ENCODE peak calls at places on chromosomes 2 and 18, in four cellular contexts. E, J, N and I are unnamed samples.

GRCh38 chr18:50158866-50159653 is 35.9 kb downstream of the MYO5B start:
- DNase-seq in J (no peak), N (no peak), E (no peak), I (no peak)

GRCh38 chr18:45686892-45687611 is 36.9 kb upstream of the SLC14A1 start:
- DNase-seq in N (peak; percentile 97), E (peak; percentile 96), J (peak; percentile 76), I (peak; percentile 91)

GRCh38 chr18:44789704-44790103 is 109.0 kb downstream of the SETBP1 start:
- DNase-seq in N (no peak), E (no peak), J (no peak), I (no peak)

GRCh38 chr2:217804786-217805678 is 197.8 kb downstream of the TNS1 start:
- DNase-seq in J (no peak), N (peak; percentile 38), E (no peak), I (peak; percentile 3)

GRCh38 chr2:10170256-10170655 is 47.7 kb downstream of the RRM2 start:
- DNase-seq in J (no peak), E (no peak), N (peak; percentile 38), I (no peak)

GRCh38 chr2:216996279-216996845 is 136.5 kb upstream of the TNP1 start:
- DNase-seq in J (no peak), E (no peak), N (no peak), I (no peak)

GRCh38 chr2:101140237-101140636 is 10.9 kb downstream of the TBC1D8 start:
- DNase-seq in N (no peak), J (no peak), E (no peak), I (no peak)

GRCh38 chr2:232353096-232353495 is 25.5 kb upstream of the ALPP start:
- DNase-seq in E (no peak), N (no peak), J (no peak), I (no peak)

GRCh38 chr2:183490930-183491329 is 366.7 kb downstream of the NUP35 start:
- DNase-seq in J (no peak), N (peak; percentile 54), E (no peak), I (no peak)

GRCh38 chr2:36478332-36478738 is 119.6 kb downstream of the FEZ2 start:
- DNase-seq in J (no peak), E (no peak), N (peak; percentile 93), I (no peak)

GRCh38 chr2:216317831-216318230 is 54.5 kb downstream of the MARCHF4 start:
- DNase-seq in E (no peak), J (no peak), N (no peak), I (no peak)

GRCh38 chr2:9655441-9656269 is 24.9 kb upstream of the YWHAQ start:
- DNase-seq in E (no peak), J (peak; percentile 59), N (peak; percentile 70), I (no peak)

GRCh38 chr2:57126410-57126809 is 920.2 kb upstream of the VRK2 start:
- DNase-seq in J (no peak), N (no peak), E (no peak), I (no peak)

GRCh38 chr2:122167561-122167960 is 412.1 kb downstream of the TSN start:
- DNase-seq in J (no peak), E (no peak), N (no peak), I (no peak)

GRCh38 chr2:39671606-39672005 is 5.9 kb downstream of the TMEM178A start:
- DNase-seq in N (no peak), E (no peak), J (no peak), I (no peak)

GRCh38 chr18:45621068-45621511 is 5.8 kb downstream of the SLC14A2 start:
- DNase-seq in E (peak; percentile 81), J (peak; percentile 52), N (peak; percentile 67), I (peak; percentile 37)

GRCh38 chr2:164920430-164920829 is 34.9 kb downstream of the SLC38A11 start:
- DNase-seq in E (no peak), J (no peak), N (peak; percentile 97), I (no peak)

GRCh38 chr2:161371869-161372268 is 44.2 kb upstream of the TBR1 start:
- DNase-seq in J (no peak), N (no peak), E (no peak), I (no peak)

GRCh38 chr2:25309402-25309801 is 32.3 kb downstream of the DNMT3A start:
- DNase-seq in J (peak; percentile 74), N (peak; percentile 80), E (peak; percentile 81), I (peak; percentile 35)

GRCh38 chr18:11323359-11323819 is 174.0 kb upstream of the PIEZO2 start:
- DNase-seq in N (peak; percentile 88), J (no peak), E (no peak), I (no peak)

GRCh38 chr18:47912343-47912742 is 18.1 kb downstream of the SMAD2 start:
- DNase-seq in N (peak; percentile 34), J (no peak), E (no peak), I (no peak)

GRCh38 chr2:227890495-227891079 is 19.2 kb downstream of the DAW1 start:
- DNase-seq in E (peak; percentile 40), J (no peak), N (peak; percentile 79), I (peak; percentile 44)

GRCh38 chr2:239818086-239818485 is 207.1 kb downstream of the NDUFA10 start:
- DNase-seq in J (peak; percentile 2), N (no peak), E (no peak), I (no peak)

GRCh38 chr2:159010340-159010739 is 41.9 kb downstream of the TANC1 start:
- DNase-seq in E (no peak), J (no peak), N (peak; percentile 64), I (no peak)

GRCh38 chr2:11802782-11803191 is 56.4 kb downstream of the LPIN1 start:
- DNase-seq in N (peak; percentile 44), J (no peak), E (no peak), I (no peak)

GRCh38 chr2:51301376-51301775 is 269.4 kb upstream of the NRXN1 start:
- DNase-seq in E (no peak), N (peak; percentile 9), J (no peak), I (no peak)

GRCh38 chr2:18149660-18150246 is 271.3 kb downstream of the KCNS3 start:
- DNase-seq in J (no peak), E (peak; percentile 50), N (peak; percentile 75), I (peak; percentile 39)

GRCh38 chr18:69935319-69936190 is 12.1 kb downstream of the CD226 start:
- DNase-seq in E (peak; percentile 8), N (no peak), J (peak; percentile 88), I (peak; percentile 97)

GRCh38 chr18:57915848-57916596 is 112.9 kb upstream of the ATP8B1 start:
- DNase-seq in E (peak; percentile 26), J (peak; percentile 18), N (no peak), I (no peak)

GRCh38 chr2:164335947-164336346 is 285.3 kb downstream of the GRB14 start:
- DNase-seq in J (no peak), E (no peak), N (no peak), I (no peak)

GRCh38 chr2:47904903-47905453 is 1.3 kb downstream of the FBXO11 start:
- DNase-seq in N (peak; percentile 24), E (peak; percentile 35), J (peak; percentile 44), I (no peak)

GRCh38 chr2:160308915-160309314 is 108.8 kb upstream of the ITGB6 start:
- DNase-seq in N (peak; percentile 79), J (no peak), E (no peak), I (no peak)

GRCh38 chr2:235568431-235568830 is 74.6 kb downstream of the AGAP1 start:
- DNase-seq in J (no peak), N (peak; percentile 33), E (no peak), I (no peak)